ENCODE peak calls at places on chromosomes 1 and 21, in six cellular contexts. One of them, this sample, is unnamed.

GRCh38 chr1:219757890-219758289 is 145.0 kb upstream of the ZC3H11B start:
- DNase-seq in trophoblast cell: no peak
- DNase-seq in mesendoderm: no peak
- DNase-seq in neuronal stem cell: no peak
- DNase-seq in mesenchymal stem cell: no peak
- DNase-seq in H9: no peak
- DNase-seq in this sample: no peak

GRCh38 chr1:157124855-157125254 is 13.3 kb downstream of the ETV3 start:
- DNase-seq in trophoblast cell: no peak
- DNase-seq in mesendoderm: no peak
- DNase-seq in neuronal stem cell: no peak
- DNase-seq in mesenchymal stem cell: no peak
- DNase-seq in H9: no peak
- DNase-seq in this sample: no peak

GRCh38 chr1:167518331-167518700 is at the start of gene CD247:
- DNase-seq in trophoblast cell: no peak
- DNase-seq in mesendoderm: no peak
- DNase-seq in neuronal stem cell: no peak
- DNase-seq in mesenchymal stem cell: no peak
- DNase-seq in H9: no peak
- DNase-seq in this sample: no peak

GRCh38 chr21:46551636-46552241 is 53.1 kb downstream of the S100B start:
- DNase-seq in trophoblast cell: no peak
- DNase-seq in mesendoderm: peak; percentile 3
- DNase-seq in neuronal stem cell: no peak
- DNase-seq in mesenchymal stem cell: no peak
- DNase-seq in H9: peak; percentile 57
- DNase-seq in this sample: no peak

GRCh38 chr1:25647106-25647505 is 30.5 kb downstream of the MAN1C1 start:
- DNase-seq in trophoblast cell: no peak
- DNase-seq in mesendoderm: no peak
- DNase-seq in neuronal stem cell: no peak
- DNase-seq in mesenchymal stem cell: no peak
- DNase-seq in H9: no peak
- DNase-seq in this sample: no peak

GRCh38 chr1:21042920-21043605 is 133.6 kb downstream of the EIF4G3 start:
- DNase-seq in trophoblast cell: no peak
- DNase-seq in mesendoderm: no peak
- DNase-seq in neuronal stem cell: no peak
- DNase-seq in mesenchymal stem cell: no peak
- DNase-seq in H9: no peak
- DNase-seq in this sample: peak; percentile 72

GRCh38 chr1:198520524-198521254 is 19.8 kb downstream of the ATP6V1G3 start:
- DNase-seq in trophoblast cell: no peak
- DNase-seq in mesendoderm: peak; percentile 40
- DNase-seq in neuronal stem cell: no peak
- DNase-seq in mesenchymal stem cell: no peak
- DNase-seq in H9: no peak
- DNase-seq in this sample: no peak

GRCh38 chr21:44609193-44609592 is 2.7 kb upstream of the KRTAP10-8 start:
- DNase-seq in trophoblast cell: no peak
- DNase-seq in mesendoderm: no peak
- DNase-seq in neuronal stem cell: no peak
- DNase-seq in mesenchymal stem cell: no peak
- DNase-seq in H9: no peak
- DNase-seq in this sample: no peak

GRCh38 chr1:246448373-246448772 is 58.7 kb downstream of the SMYD3 start:
- DNase-seq in trophoblast cell: peak; percentile 86
- DNase-seq in mesendoderm: no peak
- DNase-seq in neuronal stem cell: no peak
- DNase-seq in mesenchymal stem cell: no peak
- DNase-seq in H9: no peak
- DNase-seq in this sample: no peak

GRCh38 chr1:210236840-210237409 is 4.3 kb downstream of the SERTAD4 start:
- DNase-seq in trophoblast cell: no peak
- DNase-seq in mesendoderm: no peak
- DNase-seq in neuronal stem cell: no peak
- DNase-seq in mesenchymal stem cell: peak; percentile 88
- DNase-seq in H9: no peak
- DNase-seq in this sample: peak; percentile 24

DNA sequence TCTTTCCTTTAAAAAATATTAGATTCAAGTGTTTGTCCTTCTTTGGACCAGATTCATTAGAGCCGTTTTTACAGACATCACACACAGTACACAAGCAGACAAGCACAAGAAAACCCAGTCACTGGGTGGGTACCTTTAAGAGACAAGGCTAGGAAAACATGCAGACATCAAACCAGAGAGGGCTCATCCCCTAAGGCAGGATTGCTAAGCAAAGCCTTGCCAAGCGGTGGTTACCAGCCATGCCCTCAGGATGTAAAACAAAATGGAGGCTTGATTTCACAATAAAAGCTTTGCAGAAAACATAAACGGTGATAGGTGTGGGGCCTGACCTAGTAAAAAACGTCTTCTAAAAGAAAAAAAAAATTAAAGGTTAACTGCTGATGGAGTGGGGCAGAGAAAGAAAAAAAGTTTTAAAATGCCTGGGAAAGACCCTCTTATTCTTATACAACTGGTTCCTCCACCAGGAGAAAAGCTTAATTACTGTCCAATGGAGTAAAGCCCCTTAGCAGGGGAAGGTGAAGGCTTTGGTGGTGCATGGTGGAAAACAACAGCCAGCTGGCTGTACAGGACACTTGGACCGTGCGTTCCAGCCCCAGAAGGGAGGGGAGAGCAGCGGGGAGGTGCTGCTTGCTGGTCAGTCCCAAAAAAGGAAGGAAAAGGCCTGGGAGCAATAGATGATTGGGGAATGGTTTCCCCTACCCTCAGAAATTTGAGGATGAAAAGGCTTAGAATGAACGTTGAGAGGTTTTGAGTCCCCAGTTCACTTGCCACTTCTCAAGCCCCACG is 30.4 kb upstream of the FMO1 start:
- DNase-seq in trophoblast cell: peak; percentile 50
- DNase-seq in mesendoderm: no peak
- DNase-seq in neuronal stem cell: no peak
- DNase-seq in mesenchymal stem cell: no peak
- DNase-seq in H9: no peak
- DNase-seq in this sample: no peak
- H2BK120ac ChIP-seq in trophoblast cell: peak overlapping the region; percentile 99
- H2BK120ac ChIP-seq in mesendoderm: peak overlapping the region; percentile 17
- H2BK120ac ChIP-seq in neuronal stem cell: no peak overlapping the region
- H2BK120ac ChIP-seq in mesenchymal stem cell: no peak overlapping the region
- H2BK120ac ChIP-seq in H9: no peak overlapping the region
- H2BK120ac ChIP-seq in this sample: peak overlapping the region; percentile 96

DNA sequence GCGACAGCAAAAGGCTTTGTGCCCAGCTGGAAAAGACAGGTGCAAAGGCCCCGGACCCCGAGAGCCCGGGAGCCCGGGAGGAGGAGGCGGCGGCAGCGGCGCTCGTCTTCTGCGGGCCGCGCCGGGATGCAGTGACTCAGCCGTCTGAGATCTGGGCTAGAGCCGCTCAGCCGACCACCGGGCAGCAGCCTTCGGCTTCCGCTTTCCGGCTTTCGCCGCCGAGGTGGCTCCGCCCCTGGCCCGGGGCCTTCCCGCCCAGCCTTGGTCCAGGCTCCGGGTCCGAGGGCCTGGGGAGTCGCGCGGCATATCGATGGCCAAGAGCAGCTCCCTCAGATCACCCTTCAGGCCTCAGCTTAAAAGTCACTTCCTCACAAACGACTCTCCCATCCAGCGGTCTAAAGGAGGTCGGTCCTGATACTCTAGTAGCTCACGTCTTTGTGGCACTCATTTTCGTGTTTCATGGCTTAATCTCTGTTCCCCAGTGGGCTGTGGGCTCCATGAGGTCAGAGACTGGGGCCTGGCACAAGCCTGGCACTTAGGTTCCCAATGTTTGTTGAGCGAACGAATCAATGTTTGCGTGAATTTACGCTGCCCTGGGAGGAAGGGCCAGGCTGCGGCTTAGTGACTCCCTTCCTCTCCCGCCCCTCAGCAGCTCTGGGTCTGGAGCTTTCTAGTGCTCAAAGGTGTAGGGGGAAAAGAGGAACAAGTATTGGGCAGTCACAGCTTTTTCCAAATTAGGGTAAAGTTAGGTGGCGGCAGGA is at the start of gene PHTF1:
- DNase-seq in trophoblast cell: peak; percentile 81
- DNase-seq in mesendoderm: peak; percentile 91
- DNase-seq in neuronal stem cell: peak; percentile 73
- DNase-seq in mesenchymal stem cell: peak; percentile 87
- DNase-seq in H9: peak; percentile 82
- DNase-seq in this sample: peak; percentile 81
- H2BK120ac ChIP-seq in trophoblast cell: peak within 1 kb of the TSS; percentile 91
- H2BK120ac ChIP-seq in mesendoderm: peak within 1 kb of the TSS; percentile 84
- H2BK120ac ChIP-seq in neuronal stem cell: peak within 1 kb of the TSS; percentile 72
- H2BK120ac ChIP-seq in mesenchymal stem cell: peak within 1 kb of the TSS; percentile 11
- H2BK120ac ChIP-seq in H9: no peak within 1 kb of the TSS
- H2BK120ac ChIP-seq in this sample: peak within 1 kb of the TSS; percentile 76

DNA sequence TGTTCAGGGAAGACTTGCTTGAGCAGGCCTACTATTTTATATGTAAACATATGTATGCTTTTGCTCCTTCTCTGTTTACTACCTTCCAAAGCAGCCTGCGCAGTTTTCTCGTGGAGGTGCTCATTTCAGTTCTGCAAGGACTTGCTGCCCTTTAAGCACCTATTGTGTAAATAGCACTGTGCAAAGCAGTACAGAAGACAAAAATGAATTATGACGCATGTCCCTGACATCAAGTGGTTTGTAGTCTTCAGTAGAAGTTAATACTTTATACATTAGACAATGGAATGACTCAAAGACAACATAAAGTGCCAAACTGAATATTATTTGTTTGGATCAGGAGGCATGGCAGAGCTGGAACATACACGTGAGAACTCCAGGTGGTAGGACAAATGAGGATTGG is 611.7 kb downstream of the LMO4 start:
- DNase-seq in trophoblast cell: no peak
- DNase-seq in mesendoderm: no peak
- DNase-seq in neuronal stem cell: no peak
- DNase-seq in mesenchymal stem cell: no peak
- DNase-seq in H9: no peak
- DNase-seq in this sample: no peak
- H2BK120ac ChIP-seq in trophoblast cell: no peak overlapping the region
- H2BK120ac ChIP-seq in mesendoderm: no peak overlapping the region
- H2BK120ac ChIP-seq in neuronal stem cell: no peak overlapping the region
- H2BK120ac ChIP-seq in mesenchymal stem cell: no peak overlapping the region
- H2BK120ac ChIP-seq in H9: no peak overlapping the region
- H2BK120ac ChIP-seq in this sample: no peak overlapping the region

GRCh38 chr1:41242645-41243171 is 602 bp upstream of the SCMH1 start:
- DNase-seq in trophoblast cell: no peak
- DNase-seq in mesendoderm: peak; percentile 19
- DNase-seq in neuronal stem cell: no peak
- DNase-seq in mesenchymal stem cell: peak; percentile 29
- DNase-seq in H9: no peak
- DNase-seq in this sample: no peak
- H2BK120ac ChIP-seq in trophoblast cell: peak overlapping the region; percentile 90
- H2BK120ac ChIP-seq in mesendoderm: no peak overlapping the region
- H2BK120ac ChIP-seq in neuronal stem cell: peak overlapping the region; percentile 38
- H2BK120ac ChIP-seq in mesenchymal stem cell: peak overlapping the region; percentile 56
- H2BK120ac ChIP-seq in H9: no peak overlapping the region
- H2BK120ac ChIP-seq in this sample: peak overlapping the region; percentile 73

DNA sequence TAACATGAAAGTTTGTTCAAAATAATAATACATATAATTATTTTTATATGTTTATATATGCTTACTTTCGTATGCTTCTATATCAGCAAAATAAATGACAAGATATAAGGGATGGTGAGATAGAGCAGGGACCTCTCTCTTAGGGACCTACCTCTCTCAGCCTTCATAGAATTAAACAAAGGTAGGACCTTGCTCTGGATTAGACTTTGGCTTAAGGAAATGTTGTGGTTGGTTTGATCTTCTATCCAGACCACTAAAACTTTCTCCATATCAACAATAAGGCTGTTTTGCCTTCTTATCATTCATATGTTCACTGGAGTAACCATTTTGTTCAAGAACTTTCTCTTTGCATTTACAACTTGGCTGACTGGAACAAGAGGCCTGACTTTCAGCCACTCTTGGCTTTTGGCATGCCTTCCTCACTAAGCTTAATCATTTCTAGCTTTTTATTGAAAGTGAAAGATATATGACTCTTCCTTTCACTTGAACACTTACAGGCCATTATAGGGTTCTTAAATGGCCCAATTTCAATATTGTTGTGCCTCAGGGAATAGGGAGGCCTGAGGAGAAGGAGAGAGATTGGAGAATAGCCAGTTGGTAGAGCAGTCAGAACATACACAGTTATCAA is 14.4 kb downstream of the FRRS1 start:
- DNase-seq in trophoblast cell: no peak
- DNase-seq in mesendoderm: no peak
- DNase-seq in neuronal stem cell: no peak
- DNase-seq in mesenchymal stem cell: no peak
- DNase-seq in H9: no peak
- DNase-seq in this sample: no peak
- H2BK120ac ChIP-seq in trophoblast cell: no peak overlapping the region
- H2BK120ac ChIP-seq in mesendoderm: no peak overlapping the region
- H2BK120ac ChIP-seq in neuronal stem cell: no peak overlapping the region
- H2BK120ac ChIP-seq in mesenchymal stem cell: no peak overlapping the region
- H2BK120ac ChIP-seq in H9: no peak overlapping the region
- H2BK120ac ChIP-seq in this sample: no peak overlapping the region